ENCODE peak calls at places on chromosomes 12 and 14, in six cellular contexts. Y, R, G, W, B and Z are unnamed samples.

GRCh38 chr14:68623828-68624227 is 169.0 kb downstream of the ZFP36L1 start:
- DNase-seq in Y (no peak), R (no peak), G (no peak), W (no peak), B (no peak), Z (no peak)

GRCh38 chr12:121812320-121812871 is 8.6 kb downstream of the SETD1B start:
- DNase-seq in Y (peak; percentile 88), R (peak; percentile 49), G (peak; percentile 53), W (no peak), B (no peak), Z (no peak)

GRCh38 chr14:54866588-54866987 is 36.0 kb downstream of the GCH1 start:
- DNase-seq in Y (no peak), R (no peak), G (peak; percentile 33), W (no peak), B (no peak), Z (no peak)

GRCh38 chr14:91464615-91465205 is 45.4 kb downstream of the PPP4R3A start:
- DNase-seq in Y (peak; percentile 66), R (no peak), G (no peak), W (no peak), B (no peak), Z (no peak)

GRCh38 chr12:10634427-10634826 is 21.0 kb upstream of the MAGOHB start:
- DNase-seq in Y (no peak), R (peak; percentile 67), G (no peak), W (no peak), B (no peak), Z (no peak)

GRCh38 chr14:56002876-56003625 is 115.2 kb upstream of the PELI2 start:
- DNase-seq in Y (peak; percentile 29), R (no peak), G (no peak), W (no peak), B (no peak), Z (peak; percentile 14)

GRCh38 chr12:52264435-52264825 is 10.0 kb upstream of the KRT86 start:
- DNase-seq in Y (no peak), R (no peak), G (no peak), W (no peak), B (no peak), Z (no peak)

GRCh38 chr12:109504068-109504467 is 26.6 kb downstream of the UBE3B start:
- DNase-seq in Y (no peak), R (no peak), G (no peak), W (no peak), B (no peak), Z (no peak)

GRCh38 chr12:109625131-109625559 is 51.6 kb downstream of the MVK start:
- DNase-seq in Y (no peak), R (peak; percentile 19), G (no peak), W (peak; percentile 31), B (no peak), Z (no peak)

GRCh38 chr12:110798461-110798860 is 48.3 kb upstream of the CCDC63 start:
- DNase-seq in Y (no peak), R (no peak), G (no peak), W (no peak), B (no peak), Z (no peak)

GRCh38 chr12:110141389-110141788 is 17.2 kb downstream of the IFT81 start:
- DNase-seq in Y (no peak), R (no peak), G (no peak), W (no peak), B (no peak), Z (no peak)

GRCh38 chr14:51448831-51449665 is 202.7 kb upstream of the FRMD6 start:
- DNase-seq in Y (no peak), R (peak; percentile 95), G (peak; percentile 66), W (no peak), B (no peak), Z (no peak)

GRCh38 chr14:59254146-59254910 is 65.9 kb downstream of the DAAM1 start:
- DNase-seq in Y (no peak), R (peak; percentile 94), G (peak; percentile 54), W (no peak), B (no peak), Z (no peak)

GRCh38 chr14:69318241-69318640 is 58.3 kb downstream of the GALNT16 start:
- DNase-seq in Y (no peak), R (no peak), G (no peak), W (no peak), B (no peak), Z (no peak)

GRCh38 chr14:72692678-72693077 is 201.2 kb downstream of the DPF3 start:
- DNase-seq in Y (peak; percentile 69), R (no peak), G (no peak), W (no peak), B (no peak), Z (no peak)

GRCh38 chr12:19938031-19938430 is 430.3 kb upstream of the PDE3A start:
- DNase-seq in Y (no peak), R (no peak), G (peak; percentile 46), W (no peak), B (no peak), Z (no peak)

GRCh38 chr12:126903180-126903876 is 1363.6 kb upstream of the TMEM132C start:
- DNase-seq in Y (no peak), R (no peak), G (no peak), W (no peak), B (no peak), Z (no peak)

GRCh38 chr12:75792687-75793086 is 238.9 kb downstream of the PHLDA1 start:
- DNase-seq in Y (no peak), R (peak; percentile 16), G (no peak), W (no peak), B (no peak), Z (no peak)

GRCh38 chr12:51898937-51899336 is 8.4 kb upstream of the ACVRL1 start:
- DNase-seq in Y (no peak), R (peak; percentile 69), G (peak; percentile 92), W (no peak), B (no peak), Z (no peak)

GRCh38 chr14:55752580-55753365 is 172.8 kb downstream of the KTN1 start:
- DNase-seq in Y (peak; percentile 64), R (peak; percentile 65), G (peak; percentile 93), W (no peak), B (no peak), Z (no peak)

GRCh38 chr12:53951577-53952334 is 2.9 kb upstream of the HOXC12 start:
- DNase-seq in Y (peak; percentile 40), R (no peak), G (no peak), W (no peak), B (no peak), Z (no peak)

GRCh38 chr12:53950789-53951576 is 3.7 kb upstream of the HOXC12 start:
- DNase-seq in Y (no peak), R (no peak), G (no peak), W (no peak), B (no peak), Z (no peak)

GRCh38 chr12:53948650-53949593 is 5.8 kb upstream of the HOXC12 start:
- DNase-seq in Y (no peak), R (no peak), G (no peak), W (no peak), B (no peak), Z (no peak)

GRCh38 chr12:53950441-53950781 is 4.3 kb upstream of the HOXC12 start:
- DNase-seq in Y (no peak), R (no peak), G (no peak), W (no peak), B (no peak), Z (no peak)

GRCh38 chr12:53949631-53950440 is 4.9 kb upstream of the HOXC12 start:
- DNase-seq in Y (no peak), R (no peak), G (no peak), W (no peak), B (no peak), Z (no peak)
- TF ChIP-seq EZH2 in Y (peak; percentile 4), R (no peak), G (no peak), W (no peak), B (no peak), Z (no peak)

DNA sequence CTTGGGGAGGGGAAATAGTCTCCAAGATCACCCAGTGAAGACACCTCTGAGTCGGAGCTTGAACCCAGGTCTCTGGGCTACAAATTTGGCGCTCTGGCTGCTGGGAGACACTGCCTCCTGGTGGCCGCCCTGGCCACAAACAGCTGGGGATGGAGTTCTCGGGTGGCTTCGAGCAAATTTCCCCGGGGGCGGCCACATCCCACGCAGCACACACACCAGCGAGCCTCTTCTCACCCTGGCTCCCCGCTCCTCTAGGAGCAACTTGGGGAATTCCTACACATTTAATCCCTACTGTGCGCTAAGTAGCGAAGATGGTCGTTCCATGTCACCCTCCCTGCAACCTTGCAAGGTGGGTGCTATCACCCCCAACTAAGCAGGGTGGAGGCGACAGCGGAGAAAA is 66.2 kb upstream of the BEGAIN start:
- DNase-seq in Y (peak; percentile 40), R (no peak), G (no peak), W (no peak), B (no peak), Z (no peak)
- H3K27ac ChIP-seq in Y (no peak overlapping the region), R (no peak overlapping the region), G (no peak overlapping the region), W (no peak overlapping the region), B (no peak overlapping the region), Z (no peak overlapping the region)

DNA sequence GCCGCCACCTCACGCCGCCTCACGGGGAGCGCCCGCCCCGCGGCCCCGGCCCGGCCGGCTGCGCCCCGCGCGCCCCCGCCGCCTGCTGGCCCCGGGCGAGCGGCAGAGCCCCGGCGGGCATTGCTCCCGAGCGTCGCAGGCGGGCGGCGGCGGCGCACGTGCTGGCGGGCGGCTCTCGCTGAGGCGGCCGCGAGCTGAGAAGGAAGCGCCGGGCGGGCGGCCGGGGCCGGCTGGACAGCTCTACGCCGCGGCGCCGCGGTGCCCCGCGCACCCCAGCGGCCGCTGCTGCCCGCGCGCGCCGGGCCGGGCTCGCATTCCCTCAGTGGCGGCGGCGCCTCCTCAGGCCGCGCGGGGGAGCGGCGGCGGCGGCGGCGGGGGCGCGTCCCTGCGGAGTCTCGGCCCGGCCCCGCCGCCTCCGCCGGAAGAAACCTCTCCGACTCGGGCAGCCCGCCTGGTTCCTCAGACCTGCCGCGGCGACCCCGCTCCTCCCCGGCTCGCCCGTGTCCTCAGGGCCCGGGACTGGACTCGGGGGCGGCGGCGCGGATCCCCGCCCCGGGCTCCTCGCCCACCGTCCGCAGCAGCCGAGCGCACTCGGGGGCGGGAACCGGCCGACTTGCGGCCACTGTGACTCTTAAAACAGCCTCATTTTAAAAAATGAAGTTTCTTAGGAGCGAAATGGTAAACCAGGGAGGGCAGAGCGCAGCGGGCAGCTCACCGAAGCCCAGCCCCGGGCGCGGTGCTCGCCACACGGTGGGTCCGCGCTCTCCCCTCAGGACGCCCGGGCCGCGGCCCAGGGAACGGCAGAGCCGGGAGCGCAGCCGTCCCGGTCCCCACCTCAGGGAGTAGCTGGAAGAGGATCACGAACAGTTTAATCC is at the start of gene PITPNM2:
- DNase-seq in Y (peak; percentile 94), R (no peak), G (peak; percentile 41), W (no peak), B (no peak), Z (peak; percentile 52)
- TF ChIP-seq EZH2 in Y (no peak), R (no peak), G (no peak), W (no peak), B (no peak), Z (no peak)

GRCh38 chr12:101375573-101375972 is 32.0 kb downstream of the ARL1 start:
- DNase-seq in Y (no peak), R (no peak), G (no peak), W (no peak), B (no peak), Z (no peak)

GRCh38 chr12:101368016-101368415 is 39.6 kb downstream of the ARL1 start:
- DNase-seq in Y (no peak), R (no peak), G (no peak), W (no peak), B (no peak), Z (no peak)

DNA sequence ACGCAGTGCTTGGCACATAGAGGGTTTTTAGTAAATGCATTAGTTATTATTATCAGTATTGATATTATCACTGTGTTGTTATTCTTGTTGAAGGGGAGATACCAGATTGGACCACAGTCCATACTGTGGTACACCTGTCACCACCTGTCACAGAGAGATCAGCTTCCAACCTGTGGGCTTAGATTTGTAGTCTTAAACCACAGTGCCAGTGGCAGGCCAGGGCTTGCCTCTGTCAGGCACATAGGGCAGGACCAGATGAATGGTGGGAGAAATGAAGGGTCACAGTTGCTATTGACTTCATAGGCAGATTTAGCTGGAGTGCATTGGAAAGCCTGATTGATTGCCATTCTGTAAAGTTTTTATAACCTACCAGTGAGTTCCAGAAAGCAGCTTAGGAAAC is 35.1 kb downstream of the ARL1 start:
- DNase-seq in Y (no peak), R (no peak), G (no peak), W (no peak), B (no peak), Z (no peak)
- H3K27ac ChIP-seq in Y (no peak overlapping the region), R (no peak overlapping the region), G (no peak overlapping the region), W (no peak overlapping the region), B (no peak overlapping the region), Z (no peak overlapping the region)